ENCODE peak calls at places on chromosomes 16 and 17, in nine cellular contexts. B is sigmoid colon, P is A549, H is tibial nerve, C is stomach, L is ovary, Y is transverse colon, A is H1, S is suprapubic skin. U is an unnamed sample.

GRCh38 chr16:57262841-57263584 is 18.0 kb downstream of the ARL2BP start:
- DNase-seq in B (peak; percentile 30), P (no peak), H (no peak), C (peak; percentile 59), L (no peak), Y (no peak), A (no peak), S (peak; percentile 73), U (no peak)

GRCh38 chr16:85663891-85664321 is 24.8 kb downstream of the GINS2 start:
- DNase-seq in B (peak; percentile 88), P (no peak), H (no peak), C (peak; percentile 82), L (peak; percentile 79), Y (peak; percentile 55), A (no peak), S (no peak), U (no peak)

GRCh38 chr16:87855852-87856715 is 13.2 kb downstream of the SLC7A5 start:
- DNase-seq in B (peak; percentile 91), P (no peak), H (no peak), C (peak; percentile 86), L (no peak), Y (peak; percentile 85), A (no peak), S (no peak), U (no peak)

GRCh38 chr16:13143551-13143950 is 242.2 kb downstream of the SHISA9 start:
- DNase-seq in B (no peak), P (no peak), H (no peak), C (no peak), L (no peak), Y (no peak), A (no peak), S (no peak), U (no peak)

GRCh38 chr17:15954222-15954621 is 9.3 kb downstream of the ADORA2B start:
- DNase-seq in B (peak; percentile 50), P (peak; percentile 47), H (no peak), C (no peak), L (no peak), Y (no peak), A (no peak), S (no peak), U (no peak)

GRCh38 chr16:54597222-54597621 is 310.6 kb upstream of the IRX3 start:
- DNase-seq in B (no peak), P (no peak), H (no peak), C (no peak), L (no peak), Y (no peak), A (no peak), S (no peak), U (peak; percentile 79)

GRCh38 chr17:60959696-60960095 is 282.0 kb downstream of the BCAS3 start:
- DNase-seq in B (no peak), P (no peak), H (no peak), C (no peak), L (no peak), Y (no peak), A (no peak), S (no peak), U (no peak)

GRCh38 chr16:65070831-65071230 is 51.0 kb downstream of the CDH11 start:
- DNase-seq in B (peak; percentile 80), P (peak; percentile 49), H (no peak), C (peak; percentile 26), L (peak; percentile 75), Y (peak; percentile 52), A (no peak), S (no peak), U (peak; percentile 92)

GRCh38 chr17:51064061-51064735 is 56.5 kb downstream of the SPAG9 start:
- DNase-seq in B (no peak), P (no peak), H (no peak), C (no peak), L (no peak), Y (no peak), A (no peak), S (no peak), U (no peak)

GRCh38 chr17:7213895-7214299 is 5.7 kb downstream of the DLG4 start:
- DNase-seq in B (peak; percentile 92), P (peak; percentile 94), H (no peak), C (peak; percentile 71), L (peak; percentile 85), Y (peak; percentile 79), A (peak; percentile 95), S (no peak), U (no peak)

GRCh38 chr17:3682033-3682432 is 13.4 kb downstream of the EMC6 start:
- DNase-seq in B (no peak), P (no peak), H (no peak), C (no peak), L (no peak), Y (no peak), A (no peak), S (no peak), U (no peak)

GRCh38 chr17:79008666-79009387 is 737 bp downstream of the CANT1 start:
- DNase-seq in B (peak; percentile 46), P (no peak), H (no peak), C (no peak), L (no peak), Y (no peak), A (no peak), S (peak; percentile 64), U (no peak)

GRCh38 chr17:79010304-79010646 is 711 bp upstream of the CANT1 start:
- DNase-seq in B (peak; percentile 64), P (no peak), H (no peak), C (no peak), L (no peak), Y (no peak), A (no peak), S (peak; percentile 62), U (no peak)

GRCh38 chr17:79007504-79008381 is 1.8 kb downstream of the CANT1 start:
- DNase-seq in B (peak; percentile 57), P (no peak), H (no peak), C (no peak), L (no peak), Y (peak; percentile 73), A (no peak), S (peak; percentile 78), U (no peak)

GRCh38 chr17:79011451-79012147 is 2.0 kb upstream of the CANT1 start:
- DNase-seq in B (no peak), P (no peak), H (no peak), C (no peak), L (no peak), Y (no peak), A (no peak), S (no peak), U (no peak)

DNA sequence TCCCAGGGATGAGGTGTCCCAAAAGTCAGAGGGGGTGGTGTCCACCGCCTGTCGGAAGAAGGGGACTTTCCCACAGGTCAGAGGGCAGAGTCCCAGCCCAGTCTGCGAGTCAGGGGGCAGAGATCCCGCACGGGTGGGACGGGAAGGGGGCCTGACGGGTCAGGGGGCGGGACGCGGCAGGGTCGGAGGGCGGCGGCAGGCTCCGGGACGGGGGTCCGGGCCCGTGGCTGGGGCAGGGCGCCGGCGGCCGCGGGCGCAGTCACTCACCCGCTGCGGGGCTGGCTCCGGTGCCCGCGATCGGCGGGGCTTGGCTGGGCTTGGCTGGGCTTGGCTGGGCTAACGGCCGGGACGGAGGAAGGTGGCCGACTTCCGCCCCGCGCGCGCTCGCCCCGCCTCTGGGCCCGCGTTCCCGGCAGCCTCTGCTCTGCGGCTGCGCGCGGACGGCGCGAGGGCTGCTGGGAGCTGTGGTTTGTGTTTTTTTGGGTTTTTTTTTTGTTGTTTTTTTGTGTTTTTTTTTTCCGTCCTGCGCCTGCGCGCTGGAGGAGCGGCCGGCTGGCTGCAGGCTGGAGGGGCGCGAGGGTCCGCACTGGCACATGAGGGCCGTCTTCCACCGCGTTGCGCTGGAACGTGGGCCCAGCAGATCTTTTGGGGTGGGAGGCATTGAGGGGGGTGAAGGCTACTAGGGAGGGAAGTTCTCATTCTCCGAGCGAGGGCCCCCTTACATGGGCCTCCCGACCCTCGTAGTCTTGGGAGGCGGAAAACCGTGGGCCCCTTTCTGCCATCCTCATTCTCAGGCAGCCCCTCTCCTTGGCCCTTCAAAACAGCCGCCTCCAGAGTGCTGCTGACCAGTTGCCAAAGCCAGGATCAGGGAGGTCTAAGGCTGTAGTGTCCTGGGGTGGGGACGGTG is at the start of gene CANT1:
- DNase-seq in B (peak; percentile 89), P (peak; percentile 95), H (peak; percentile 68), C (peak; percentile 85), L (peak; percentile 88), Y (peak; percentile 89), A (peak; percentile 92), S (peak; percentile 87), U (no peak)
- TF ChIP-seq POLR2A in B (no peak), P (peak; percentile 65), H (no peak), C (no peak), L (peak; percentile 69), Y (peak; percentile 63), A (peak; percentile 46), S (peak; percentile 25), U (no peak)

GRCh38 chr16:6903671-6904070 is 429.0 kb upstream of the RBFOX1 start:
- DNase-seq in B (no peak), P (no peak), H (no peak), C (no peak), L (no peak), Y (no peak), A (no peak), S (no peak), U (no peak)

GRCh38 chr16:6898896-6899295 is 433.7 kb upstream of the RBFOX1 start:
- DNase-seq in B (no peak), P (no peak), H (no peak), C (no peak), L (no peak), Y (no peak), A (no peak), S (no peak), U (no peak)

GRCh38 chr16:6892961-6893360 is 439.7 kb upstream of the RBFOX1 start:
- DNase-seq in B (no peak), P (no peak), H (no peak), C (no peak), L (no peak), Y (no peak), A (no peak), S (no peak), U (peak; percentile 42)

GRCh38 chr16:6897910-6898475 is 434.7 kb upstream of the RBFOX1 start:
- DNase-seq in B (no peak), P (no peak), H (no peak), C (no peak), L (no peak), Y (no peak), A (no peak), S (no peak), U (no peak)
- TF ChIP-seq EP300 in B (no peak), P (no peak), H (no peak), C (no peak), L (no peak), Y (no peak), A (no peak), S (no peak), U (no peak)

GRCh38 chr16:30371248-30371816 is 1.0 kb upstream of the TBC1D10B start:
- DNase-seq in B (no peak), P (no peak), H (no peak), C (no peak), L (no peak), Y (no peak), A (no peak), S (no peak), U (no peak)
- TF ChIP-seq POLR2A in B (peak; percentile 23), P (no peak), H (no peak), C (no peak), L (no peak), Y (peak; percentile 47), A (no peak), S (no peak), U (no peak)

DNA sequence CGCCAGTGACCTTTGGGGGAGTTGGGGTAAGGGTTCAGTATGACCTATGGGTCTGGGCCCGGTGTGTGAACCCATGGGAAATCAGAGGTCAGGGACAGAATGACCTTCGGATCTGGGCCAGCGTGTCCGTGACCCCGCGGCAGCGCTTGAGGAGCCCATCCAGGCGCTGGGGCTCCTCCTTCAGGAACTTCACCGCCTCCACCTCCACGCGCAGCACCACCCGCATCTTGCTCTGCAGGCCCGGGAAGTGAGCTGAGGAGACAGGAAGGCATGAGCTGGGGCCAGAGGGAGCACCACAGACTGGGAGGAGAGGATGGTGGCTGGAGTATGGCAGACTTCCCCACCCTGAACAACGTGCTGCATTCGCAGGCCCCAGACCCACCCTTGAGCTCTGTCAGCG is 53.4 kb downstream of the SRCIN1 start:
- DNase-seq in B (no peak), P (no peak), H (no peak), C (no peak), L (no peak), Y (no peak), A (no peak), S (no peak), U (no peak)
- TF ChIP-seq EP300 in B (no peak), P (no peak), H (no peak), C (no peak), L (no peak), Y (no peak), A (no peak), S (no peak), U (no peak)